ENCODE peak calls at places on chromosome 14, in eight cellular contexts. Y is activated CD4-positive, alpha-beta memory T cell treated with anti-CD3 and anti-CD28 coated beads, Interleukin-2, amount 10 ng/mL, durations not matched to agents 7 days and 5 days; J is NCI-H187; V is heart right ventricle; N is naive thymus-derived CD8-positive, alpha-beta T cell; S is GM19239; C is BE2C; B is hepatic stellate cell. Z is an unnamed sample.

GRCh38 chr14:70359076-70359424 is 433 bp downstream of the COX16 start:
- DNase-seq in Y (no peak), V (no peak), C (no peak), B (no peak), J (no peak), N (peak), S (no peak), Z (no peak)

GRCh38 chr14:99158150-99158549 is 113.8 kb downstream of the BCL11B start:
- DNase-seq in N (no peak), B (no peak), J (no peak), Y (no peak), V (no peak), S (no peak), C (no peak), Z (no peak)

GRCh38 chr14:102717211-102717610 is 60.0 kb upstream of the TRAF3 start:
- DNase-seq in N (no peak), S (no peak), Y (no peak), C (peak), J (no peak), B (no peak), V (no peak), Z (no peak)

GRCh38 chr14:88233915-88234314 is 89.2 kb downstream of the KCNK10 start:
- DNase-seq in J (no peak), B (no peak), N (no peak), S (no peak), V (no peak), Y (no peak), C (peak), Z (no peak)

GRCh38 chr14:92970233-92970625 is 47.3 kb downstream of the CHGA start:
- DNase-seq in V (no peak), C (no peak), S (no peak), N (no peak), B (no peak), Y (no peak), J (no peak), Z (no peak)

GRCh38 chr14:81268016-81268416 is 47.3 kb upstream of the GTF2A1 start:
- DNase-seq in N (peak), J (no peak), V (no peak), C (no peak), Y (no peak), B (no peak), S (no peak), Z (no peak)

GRCh38 chr14:92584856-92585255 is 71.3 kb downstream of the RIN3 start:
- DNase-seq in V (no peak), C (no peak), S (no peak), J (no peak), N (no peak), Y (no peak), B (no peak), Z (no peak)

GRCh38 chr14:34488528-34488927 is 26.5 kb upstream of the SPTSSA start:
- DNase-seq in B (no peak), S (no peak), V (no peak), C (no peak), N (no peak), Y (no peak), J (no peak), Z (no peak)

GRCh38 chr14:35927727-35928126 is 101.6 kb downstream of the BRMS1L start:
- DNase-seq in S (no peak), B (no peak), C (no peak), J (no peak), V (no peak), N (no peak), Y (no peak), Z (no peak)

GRCh38 chr14:68787235-68787727 is 5.6 kb downstream of the ZFP36L1 start:
- DNase-seq in N (peak), B (no peak), Y (peak), V (no peak), C (no peak), S (no peak), J (no peak), Z (no peak)

GRCh38 chr14:89826581-89826980 is 127.9 kb downstream of the EFCAB11 start:
- DNase-seq in J (no peak), Y (no peak), V (no peak), B (no peak), S (no peak), C (no peak), N (no peak), Z (no peak)

GRCh38 chr14:20350860-20351259 is 7.4 kb downstream of the PARP2 start:
- DNase-seq in Y (no peak), C (no peak), N (no peak), V (no peak), S (no peak), B (no peak), J (no peak), Z (no peak)

GRCh38 chr14:37579250-37579649 is 15.8 kb downstream of the FOXA1 start:
- DNase-seq in J (no peak), V (no peak), C (no peak), B (no peak), Y (no peak), S (no peak), N (no peak), Z (no peak)

GRCh38 chr14:22558221-22558913 is 30.7 kb downstream of the DAD1 start:
- DNase-seq in Y (peak), S (no peak), C (no peak), J (no peak), N (peak), V (no peak), B (no peak), Z (no peak)

GRCh38 chr14:101031186-101031585 is 127.7 kb upstream of the RTL1 start:
- DNase-seq in N (no peak), C (no peak), V (no peak), Y (no peak), J (no peak), B (no peak), S (no peak), Z (no peak)

GRCh38 chr14:98297567-98297966 is 974.4 kb downstream of the BCL11B start:
- DNase-seq in J (no peak), S (no peak), V (no peak), Y (no peak), N (no peak), C (no peak), B (no peak), Z (no peak)

GRCh38 chr14:55339770-55340169 is 68.5 kb downstream of the FBXO34 start:
- DNase-seq in V (no peak), B (no peak), J (no peak), N (no peak), C (no peak), S (no peak), Y (no peak), Z (no peak)

GRCh38 chr14:91337699-91338335 is 79.8 kb downstream of the CCDC88C start:
- DNase-seq in N (no peak), Y (no peak), S (no peak), J (no peak), V (no peak), C (no peak), B (no peak), Z (no peak)

GRCh38 chr14:50740858-50741257 is 72.8 kb upstream of the SAV1 start:
- DNase-seq in J (no peak), B (no peak), C (no peak), V (no peak), S (no peak), N (no peak), Y (no peak), Z (no peak)

GRCh38 chr14:73262427-73263183 is 25.3 kb downstream of the PAPLN start:
- DNase-seq in S (no peak), V (no peak), B (no peak), J (no peak), N (no peak), Y (no peak), C (no peak), Z (no peak)

GRCh38 chr14:70804556-70805162 is 4.7 kb downstream of the MAP3K9 start:
- DNase-seq in Y (no peak), N (no peak), J (no peak), S (no peak), B (peak), C (no peak), V (no peak), Z (no peak)

GRCh38 chr14:47040490-47040889 is 388.9 kb upstream of the RPL10L start:
- DNase-seq in V (no peak), Y (no peak), J (no peak), N (no peak), B (peak), S (no peak), C (peak), Z (no peak)

GRCh38 chr14:56120091-56120632 is 2.0 kb downstream of the PELI2 start:
- DNase-seq in B (peak), J (no peak), Y (no peak), V (no peak), C (no peak), N (peak), S (no peak), Z (peak)

Z was measured in naive B cell.